ENCODE peak calls at places on chromosomes 2 and 18, in ten cellular contexts. N, M, F, B, S, J, K, T, Z and G are unnamed samples. For H3K36me3, the result is how much of the 10 kb centered on the place peaks cover.

GRCh38 chr2:233817305-233817980 is 36.9 kb downstream of the HJURP start:
- DNase-seq in N (peak), M (no peak), F (no peak), B (no peak), S (no peak), J (no peak), K (peak), T (no peak), Z (no peak), G (no peak)

GRCh38 chr2:129483366-129483765 is 496.1 kb upstream of the RAB6C start:
- DNase-seq in N (no peak), M (no peak), F (no peak), B (no peak), S (no peak), J (no peak), K (no peak), T (no peak), Z (no peak), G (no peak)

GRCh38 chr18:51135795-51136194 is 61.7 kb downstream of the MEX3C start:
- DNase-seq in N (no peak), M (no peak), F (peak), B (no peak), S (no peak), J (no peak), K (no peak), T (no peak), Z (no peak), G (no peak)

GRCh38 chr2:150280255-150280654 is 207.2 kb downstream of the RND3 start:
- DNase-seq in N (peak), M (peak), F (no peak), B (no peak), S (peak), J (no peak), K (peak), T (no peak), Z (no peak), G (no peak)

GRCh38 chr2:128813352-128814034 is 494.8 kb upstream of the HS6ST1 start:
- DNase-seq in N (no peak), M (no peak), F (no peak), B (no peak), S (no peak), J (no peak), K (no peak), T (no peak), Z (no peak), G (no peak)

GRCh38 chr2:113077921-113078320 is 10.2 kb downstream of the IL1F10 start:
- DNase-seq in N (no peak), M (no peak), F (peak), B (no peak), S (no peak), J (no peak), K (peak), T (no peak), Z (no peak), G (peak)

GRCh38 chr2:53727921-53728320 is 39.7 kb upstream of the CHAC2 start:
- DNase-seq in N (no peak), M (no peak), F (no peak), B (no peak), S (no peak), J (no peak), K (no peak), T (no peak), Z (no peak), G (no peak)

GRCh38 chr2:113762377-113763118 is 6.1 kb upstream of the SLC35F5 start:
- DNase-seq in N (peak), M (peak), F (peak), B (no peak), S (no peak), J (no peak), K (peak), T (no peak), Z (no peak), G (peak)

GRCh38 chr2:55839182-55839819 is 84.3 kb downstream of the EFEMP1 start:
- DNase-seq in N (peak), M (no peak), F (peak), B (no peak), S (peak), J (peak), K (no peak), T (no peak), Z (no peak), G (no peak)

GRCh38 chr18:1270081-1270480 is 365.4 kb downstream of the ADCYAP1 start:
- DNase-seq in N (no peak), M (no peak), F (peak), B (no peak), S (peak), J (peak), K (no peak), T (no peak), Z (no peak), G (no peak)

GRCh38 chr2:239459056-239459455 is 58.2 kb upstream of the HDAC4 start:
- DNase-seq in N (no peak), M (no peak), F (no peak), B (no peak), S (no peak), J (no peak), K (no peak), T (no peak), Z (no peak), G (no peak)

GRCh38 chr2:190641469-190641868 is 7.4 kb upstream of the NAB1 start:
- DNase-seq in N (peak), M (no peak), F (no peak), B (no peak), S (no peak), J (no peak), K (no peak), T (no peak), Z (no peak), G (no peak)

GRCh38 chr2:213232649-213233437 is 51.4 kb upstream of the SPAG16 start:
- DNase-seq in N (peak), M (peak), F (no peak), B (no peak), S (no peak), J (no peak), K (no peak), T (no peak), Z (peak), G (peak)

GRCh38 chr2:47043891-47044239 is 111.2 kb downstream of the STPG4 start:
- DNase-seq in N (no peak), M (no peak), F (peak), B (no peak), S (no peak), J (no peak), K (no peak), T (no peak), Z (no peak), G (no peak)

GRCh38 chr18:48037481-48038271 is 107.2 kb upstream of the SMAD2 start:
- DNase-seq in N (peak), M (no peak), F (no peak), B (no peak), S (no peak), J (peak), K (peak), T (no peak), Z (no peak), G (peak)

GRCh38 chr2:118167026-118167425 is 78.8 kb downstream of the INSIG2 start:
- DNase-seq in N (no peak), M (no peak), F (no peak), B (no peak), S (no peak), J (no peak), K (no peak), T (no peak), Z (no peak), G (no peak)

GRCh38 chr2:235868224-235868623 is 300.0 kb downstream of the GBX2 start:
- DNase-seq in N (peak), M (no peak), F (no peak), B (no peak), S (peak), J (no peak), K (no peak), T (no peak), Z (no peak), G (no peak)

GRCh38 chr2:1598800-1599199 is 145.5 kb downstream of the PXDN start:
- DNase-seq in N (no peak), M (no peak), F (no peak), B (no peak), S (no peak), J (no peak), K (no peak), T (no peak), Z (no peak), G (no peak)

GRCh38 chr2:235762832-235763598 is 269.2 kb downstream of the AGAP1 start:
- DNase-seq in N (no peak), M (no peak), F (no peak), B (no peak), S (no peak), J (no peak), K (peak), T (no peak), Z (no peak), G (no peak)

GRCh38 chr2:168348076-168348475 is 100.7 kb upstream of the STK39 start:
- DNase-seq in N (peak), M (peak), F (peak), B (peak), S (peak), J (no peak), K (peak), T (peak), Z (no peak), G (peak)

GRCh38 chr2:138500592-138501426 is 761 bp upstream of the SPOPL start:
- DNase-seq in N (no peak), M (no peak), F (no peak), B (no peak), S (no peak), J (no peak), K (no peak), T (no peak), Z (no peak), G (no peak)

GRCh38 chr18:22169011-22169888 is at the start of gene GATA6:
- DNase-seq in N (peak), M (peak), F (peak), B (peak), S (peak), J (peak), K (peak), T (no peak), Z (peak), G (peak)

GRCh38 chr2:12005886-12006681 is 259.7 kb downstream of the LPIN1 start:
- DNase-seq in N (peak), M (peak), F (no peak), B (no peak), S (peak), J (peak), K (no peak), T (no peak), Z (peak), G (peak)

GRCh38 chr18:49837889-49838288 is 24.6 kb upstream of the ACAA2 start:
- DNase-seq in N (no peak), M (no peak), F (no peak), B (no peak), S (no peak), J (no peak), K (no peak), T (no peak), Z (no peak), G (no peak)

GRCh38 chr2:179106342-179107178 is 56.6 kb upstream of the CCDC141 start:
- DNase-seq in N (peak), M (peak), F (peak), B (no peak), S (peak), J (peak), K (peak), T (no peak), Z (no peak), G (peak)

GRCh38 chr18:44229693-44230108 is 451.0 kb upstream of the SETBP1 start:
- DNase-seq in N (peak), M (peak), F (peak), B (no peak), S (peak), J (peak), K (peak), T (no peak), Z (no peak), G (peak)

GRCh38 chr2:144370937-144371584 is 148.9 kb downstream of the ZEB2 start:
- DNase-seq in N (peak), M (no peak), F (no peak), B (peak), S (no peak), J (no peak), K (no peak), T (no peak), Z (no peak), G (no peak)

GRCh38 chr2:71718686-71719085 is 265.3 kb downstream of the DYSF start:
- DNase-seq in N (no peak), M (no peak), F (no peak), B (no peak), S (no peak), J (no peak), K (no peak), T (no peak), Z (no peak), G (no peak)

GRCh38 chr2:231300722-231301076 is 94.8 kb upstream of the B3GNT7 start:
- DNase-seq in N (no peak), M (no peak), F (peak), B (no peak), S (no peak), J (no peak), K (no peak), T (no peak), Z (no peak), G (no peak)

GRCh38 chr2:17830053-17831034 is 14.1 kb downstream of the MSGN1 start:
- DNase-seq in N (peak), M (peak), F (peak), B (peak), S (peak), J (peak), K (peak), T (peak), Z (peak), G (peak)

GRCh38 chr18:57950542-57950941 is 93.5 kb upstream of the NEDD4L start:
- DNase-seq in N (no peak), M (no peak), F (no peak), B (no peak), S (no peak), J (no peak), K (no peak), T (no peak), Z (no peak), G (no peak)

GRCh38 chr2:95393901-95394300 is 8.6 kb upstream of the FAHD2A start:
- DNase-seq in N (no peak), M (no peak), F (no peak), B (no peak), S (no peak), J (no peak), K (no peak), T (no peak), Z (no peak), G (no peak)

GRCh38 chr2:27265536-27265870 is 2.7 kb upstream of the SLC30A3 start:
- DNase-seq in N (no peak), M (no peak), F (no peak), B (no peak), S (no peak), J (no peak), K (no peak), T (no peak), Z (no peak), G (no peak)
- H3K4me3 ChIP-seq in N (no peak), M (no peak), F (no peak), B (no peak), S (no peak), J (no peak), K (no peak), T (no peak), Z (no peak), G (no peak)

DNA sequence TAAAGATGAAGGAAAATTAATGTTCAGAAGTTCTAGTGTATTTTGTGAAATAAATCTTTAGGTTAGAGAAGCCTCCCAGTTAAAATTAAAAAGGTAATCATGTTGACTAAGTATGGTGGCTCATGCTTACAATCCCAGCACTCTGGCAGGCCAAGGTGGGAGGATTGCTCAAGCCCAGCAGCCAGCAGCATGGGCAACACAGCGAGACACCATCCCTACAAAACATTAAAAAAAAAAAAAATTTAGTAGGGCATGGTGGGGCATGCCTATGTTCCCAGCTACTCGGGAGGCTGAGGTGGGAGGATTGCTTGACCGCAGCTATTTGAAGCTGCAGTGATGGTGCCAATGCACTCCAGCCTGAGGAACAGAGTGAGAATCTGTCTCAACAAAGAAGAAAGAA is 17.9 kb downstream of the XPO1 start:
- DNase-seq in N (no peak), M (no peak), F (no peak), B (no peak), S (no peak), J (no peak), K (no peak), T (no peak), Z (no peak), G (no peak)
- H3K36me3 ChIP-seq in N (half or more), M (under half), F (half or more), B (half or more), S (under half), J (under half), K (under half), T (under half), Z (under half), G (half or more)

GRCh38 chr2:177265834-177266817 is 1.6 kb upstream of the NFE2L2 start:
- DNase-seq in N (peak), M (no peak), F (no peak), B (no peak), S (peak), J (no peak), K (peak), T (no peak), Z (no peak), G (no peak)
- H3K4me3 ChIP-seq in N (peak), M (no peak), F (peak), B (peak), S (no peak), J (peak), K (peak), T (no peak), Z (peak), G (peak)

GRCh38 chr2:238271061-238271554 is 17.3 kb downstream of the PER2 start:
- DNase-seq in N (no peak), M (no peak), F (no peak), B (no peak), S (no peak), J (no peak), K (no peak), T (no peak), Z (no peak), G (no peak)
- H3K36me3 ChIP-seq in N (under half), M (under half), F (under half), B (under half), S (under half), J (under half), K (under half), T (under half), Z (under half), G (under half)

GRCh38 chr18:46754188-46754587 is 2.7 kb downstream of the ST8SIA5 start:
- DNase-seq in N (no peak), M (no peak), F (no peak), B (no peak), S (no peak), J (no peak), K (no peak), T (no peak), Z (no peak), G (no peak)
- H3K4me3 ChIP-seq in N (no peak), M (no peak), F (no peak), B (no peak), S (no peak), J (no peak), K (no peak), T (no peak), Z (no peak), G (no peak)

DNA sequence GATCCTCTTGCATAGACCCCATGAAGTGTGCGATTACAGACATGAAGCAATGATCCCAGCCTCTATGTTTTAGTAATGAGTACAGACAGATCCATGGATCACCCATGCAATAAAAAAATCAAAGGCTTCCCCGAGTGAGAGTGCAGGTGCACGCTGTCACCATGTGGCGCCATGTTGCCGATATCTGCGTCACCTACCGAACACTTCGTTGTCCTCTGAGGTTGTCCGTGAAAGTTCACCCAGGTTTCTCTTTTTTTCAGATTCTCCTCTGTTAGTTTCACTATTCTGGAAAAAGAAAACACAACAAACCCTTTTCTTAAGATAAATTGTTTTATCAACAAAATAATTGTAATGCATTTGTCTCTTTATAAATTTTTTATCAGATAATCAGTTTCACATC is 66.5 kb downstream of the MBP start:
- DNase-seq in N (no peak), M (no peak), F (no peak), B (no peak), S (no peak), J (no peak), K (no peak), T (no peak), Z (no peak), G (no peak)
- H3K36me3 ChIP-seq in N (under half), M (under half), F (under half), B (under half), S (under half), J (under half), K (under half), T (under half), Z (under half), G (under half)

GRCh38 chr2:64654993-64655666 is 1.4 kb upstream of the SERTAD2 start:
- DNase-seq in N (peak), M (no peak), F (peak), B (no peak), S (peak), J (no peak), K (peak), T (no peak), Z (no peak), G (peak)

GRCh38 chr2:64656379-64656778 is 2.7 kb upstream of the SERTAD2 start:
- DNase-seq in N (no peak), M (no peak), F (no peak), B (no peak), S (no peak), J (no peak), K (no peak), T (no peak), Z (no peak), G (no peak)

GRCh38 chr2:64654063-64654811 is 524 bp upstream of the SERTAD2 start:
- DNase-seq in N (peak), M (peak), F (peak), B (no peak), S (peak), J (peak), K (peak), T (no peak), Z (peak), G (peak)

GRCh38 chr2:64657416-64657815 is 3.7 kb upstream of the SERTAD2 start:
- DNase-seq in N (no peak), M (no peak), F (no peak), B (no peak), S (no peak), J (no peak), K (no peak), T (no peak), Z (no peak), G (no peak)

DNA sequence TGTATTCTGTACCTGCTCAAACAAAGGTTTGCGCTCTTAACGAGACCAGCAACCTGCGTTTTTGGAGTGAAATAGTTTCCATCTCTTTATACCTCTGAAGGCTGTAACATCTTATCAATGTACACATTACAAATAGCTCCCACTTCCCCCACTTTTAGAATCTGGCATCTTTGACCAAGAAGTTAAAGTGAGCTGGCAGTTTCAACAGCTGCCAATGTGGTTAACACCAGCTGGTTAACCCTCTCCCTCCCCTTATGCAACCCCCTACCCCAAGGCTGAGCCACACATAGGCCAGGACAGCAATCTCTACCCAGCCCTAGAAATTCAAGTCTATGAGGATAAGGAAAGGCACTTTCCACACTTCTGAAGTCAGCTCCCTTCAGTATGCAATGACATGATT is 2.2 kb upstream of the SERTAD2 start:
- DNase-seq in N (no peak), M (no peak), F (no peak), B (no peak), S (no peak), J (no peak), K (no peak), T (no peak), Z (no peak), G (peak)
- H3K4me3 ChIP-seq in N (no peak), M (no peak), F (peak), B (no peak), S (no peak), J (no peak), K (no peak), T (no peak), Z (no peak), G (no peak)